ENCODE peak calls at places on chromosomes 13 and 19, in ten cellular contexts. Q is nephron progenitor cell; O is gastrocnemius medialis; H is NCI-H2081; S is GM12891; K is Ammon's horn; B is activated CD4-positive, alpha-beta T cell treated with anti-CD3 and anti-CD28 coated beads, Interleukin-2, amount 50 U/mL, for 1 hour; J is pancreas; W is stimulated activated CD8-positive, alpha-beta memory T cell treated with anti-CD3 and anti-CD28 coated beads, Interleukin-4, amount 100 ng/mL, for 1 hour; X is body of pancreas. D is an unnamed sample.
A peak's percentile ranks its signal among the peaks of the same experiment; 100 is the strongest.

GRCh38 chr13:97434417-97435296 is 688 bp downstream of the RAP2A start:
- DNase-seq in S (no peak), J (peak; percentile 68), B (peak; percentile 22), O (peak; percentile 34), H (peak; percentile 39), X (peak; percentile 32), K (peak; percentile 56), W (no peak), Q (peak; percentile 68), D (peak; percentile 20)

GRCh38 chr19:375395-376110 is 31.0 kb upstream of the MIER2 start:
- DNase-seq in K (no peak), O (no peak), H (no peak), W (no peak), J (no peak), B (no peak), S (no peak), Q (no peak), X (no peak), D (no peak)

GRCh38 chr13:51249767-51250741 is 27.9 kb downstream of the FAM124A start:
- DNase-seq in H (no peak), Q (no peak), K (peak; percentile 81), W (no peak), B (no peak), J (no peak), X (peak; percentile 38), S (peak; percentile 34), O (no peak), D (no peak)

GRCh38 chr19:3770136-3771032 is 1.6 kb downstream of the RAX2 start:
- DNase-seq in X (no peak), J (no peak), K (no peak), Q (no peak), O (no peak), B (no peak), W (no peak), H (no peak), S (no peak), D (no peak)

GRCh38 chr13:30179547-30180256 is 127.6 kb downstream of the KATNAL1 start:
- DNase-seq in S (no peak), J (no peak), Q (no peak), W (no peak), O (no peak), K (no peak), H (peak; percentile 55), B (no peak), X (no peak), D (no peak)

GRCh38 chr19:46115396-46116109 is 8.9 kb downstream of the IGFL3 start:
- DNase-seq in H (no peak), X (peak; percentile 14), W (no peak), Q (no peak), K (peak; percentile 25), O (no peak), S (peak; percentile 39), J (no peak), B (no peak), D (peak; percentile 81)

GRCh38 chr19:45123440-45123850 is 30.5 kb downstream of the PPP1R37 start:
- DNase-seq in H (peak; percentile 62), O (no peak), K (no peak), B (no peak), J (no peak), X (no peak), S (no peak), W (no peak), Q (no peak), D (no peak)

GRCh38 chr13:109628251-109628699 is 158.1 kb downstream of the IRS2 start:
- DNase-seq in O (no peak), S (no peak), Q (no peak), H (no peak), J (no peak), B (no peak), W (no peak), X (no peak), K (no peak), D (peak; percentile 61)

GRCh38 chr19:2317756-2318155 is 9.8 kb upstream of the LINGO3 start:
- DNase-seq in B (no peak), S (no peak), Q (no peak), H (no peak), X (no peak), O (no peak), W (no peak), K (no peak), J (no peak), D (no peak)

GRCh38 chr19:23817519-23817918 is 58.8 kb upstream of the ZNF681 start:
- DNase-seq in X (peak; percentile 13), B (peak; percentile 33), J (no peak), K (peak; percentile 17), Q (no peak), H (peak; percentile 4), W (no peak), S (no peak), O (no peak), D (peak; percentile 4)

GRCh38 chr19:36008336-36008978 is at the start of gene SYNE4:
- DNase-seq in H (no peak), O (no peak), W (no peak), K (no peak), S (no peak), J (peak; percentile 74), B (no peak), Q (peak; percentile 57), X (peak; percentile 87), D (no peak)

GRCh38 chr13:60467098-60467497 is 70.1 kb downstream of the TDRD3 start:
- DNase-seq in K (no peak), H (no peak), Q (no peak), O (no peak), B (no peak), J (no peak), X (no peak), W (no peak), S (no peak), D (no peak)

GRCh38 chr13:30892966-30893365 is 13.1 kb upstream of the MEDAG start:
- DNase-seq in X (peak; percentile 35), W (no peak), S (no peak), B (no peak), K (no peak), O (peak; percentile 78), J (no peak), H (no peak), Q (peak; percentile 75), D (peak; percentile 48)

GRCh38 chr19:5782945-5783919 is 1.3 kb downstream of the PRR22 start:
- DNase-seq in J (no peak), H (no peak), K (no peak), S (no peak), B (no peak), Q (no peak), X (no peak), O (no peak), W (no peak), D (no peak)

GRCh38 chr13:94413545-94413944 is 65.9 kb downstream of the DCT start:
- DNase-seq in H (no peak), W (no peak), B (no peak), J (no peak), X (no peak), K (no peak), O (no peak), Q (no peak), S (no peak), D (no peak)

GRCh38 chr19:34145741-34146202 is 26.5 kb upstream of the LSM14A start:
- DNase-seq in X (peak; percentile 47), K (peak; percentile 71), J (no peak), O (no peak), H (peak; percentile 54), B (peak; percentile 45), S (no peak), W (peak; percentile 20), Q (peak; percentile 65), D (peak; percentile 56)

GRCh38 chr19:40614595-40615411 is 13.6 kb downstream of the LTBP4 start:
- DNase-seq in H (peak; percentile 52), K (no peak), W (peak; percentile 70), X (peak; percentile 72), S (no peak), Q (peak; percentile 80), B (peak; percentile 88), O (peak; percentile 67), J (no peak), D (peak; percentile 99)

GRCh38 chr19:6271721-6272410 is 7.9 kb downstream of the MLLT1 start:
- DNase-seq in S (no peak), X (peak; percentile 77), K (peak; percentile 75), W (no peak), Q (no peak), O (peak; percentile 87), J (peak; percentile 83), H (peak; percentile 71), B (no peak), D (peak; percentile 74)

GRCh38 chr19:35135389-35135909 is 590 bp upstream of the LGI4 start:
- DNase-seq in Q (peak; percentile 93), W (no peak), K (peak; percentile 91), X (peak; percentile 75), J (peak; percentile 90), H (peak; percentile 26), S (peak; percentile 96), O (peak; percentile 83), B (peak; percentile 66), D (peak; percentile 55)